ENCODE peak calls at places on chromosome 3, in five cellular contexts. S is CD4-positive, alpha-beta memory T cell; R is left ventricle myocardium inferior; J is AG04450; K is mesenchymal stem cell. O is an unnamed sample.

GRCh38 chr3:51799879-51800757 is 21.1 kb upstream of the IQCF6 start:
- DNase-seq in S (peak; percentile 60), R (no peak), K (peak; percentile 63), J (peak; percentile 48), O (no peak)

GRCh38 chr3:46396129-46396528 is 10.7 kb downstream of the CCR5AS start:
- DNase-seq in R (no peak), J (no peak), S (no peak), K (no peak), O (no peak)

GRCh38 chr3:133158686-133159085 is 120.5 kb downstream of the TMEM108 start:
- DNase-seq in J (no peak), S (no peak), K (no peak), R (no peak), O (no peak)

GRCh38 chr3:196168808-196169391 is 42.3 kb downstream of the ZDHHC19 start:
- DNase-seq in J (no peak), S (no peak), K (no peak), R (no peak), O (peak; percentile 29)

GRCh38 chr3:195083659-195084058 is 187.3 kb downstream of the XXYLT1 start:
- DNase-seq in J (no peak), K (no peak), R (peak; percentile 10), S (no peak), O (no peak)

GRCh38 chr3:128547368-128547987 is 54.5 kb upstream of the GATA2 start:
- DNase-seq in R (no peak), K (no peak), S (no peak), J (no peak), O (no peak)

GRCh38 chr3:16338124-16338523 is 73.1 kb downstream of the OXNAD1 start:
- DNase-seq in K (peak; percentile 52), J (no peak), S (peak; percentile 63), R (no peak), O (no peak)

GRCh38 chr3:30964612-30965011 is 70.2 kb upstream of the GADL1 start:
- DNase-seq in R (no peak), S (no peak), K (no peak), J (no peak), O (no peak)

GRCh38 chr3:119636194-119636593 is 24.2 kb downstream of the POPDC2 start:
- DNase-seq in S (no peak), K (peak; percentile 46), J (no peak), R (no peak), O (no peak)

GRCh38 chr3:185318136-185318535 is 44.8 kb upstream of the MAP3K13 start:
- DNase-seq in S (no peak), K (no peak), R (no peak), J (no peak), O (no peak)

GRCh38 chr3:109806929-109807328 is 469.6 kb upstream of the DPPA4 start:
- DNase-seq in R (no peak), K (peak; percentile 34), J (no peak), S (peak; percentile 83), O (no peak)

GRCh38 chr3:37961622-37962455 is 28.7 kb upstream of the VILL start:
- DNase-seq in R (no peak), J (no peak), S (no peak), K (no peak), O (no peak)

GRCh38 chr3:182921665-182922355 is 58.5 kb downstream of the DCUN1D1 start:
- DNase-seq in S (no peak), J (no peak), K (no peak), R (no peak), O (no peak)

GRCh38 chr3:129553771-129554170 is 10.8 kb downstream of the H1-8 start:
- DNase-seq in R (no peak), S (no peak), J (no peak), K (no peak), O (no peak)

GRCh38 chr3:14879161-14879888 is 60.6 kb downstream of the FGD5 start:
- DNase-seq in R (peak; percentile 39), K (no peak), S (peak; percentile 42), J (no peak), O (peak; percentile 30)

GRCh38 chr3:114569186-114569585 is 275.4 kb downstream of the TIGIT start:
- DNase-seq in J (no peak), K (no peak), S (no peak), R (no peak), O (no peak)

GRCh38 chr3:171309906-171310359 is 150.3 kb downstream of the TNIK start:
- DNase-seq in K (peak; percentile 89), S (no peak), R (no peak), J (peak; percentile 29), O (no peak)

GRCh38 chr3:142445816-142446254 is 2.0 kb downstream of the XRN1 start:
- DNase-seq in S (peak; percentile 16), R (no peak), K (peak; percentile 56), J (no peak), O (no peak)

GRCh38 chr3:9600597-9600996 is 47.0 kb upstream of the LHFPL4 start:
- DNase-seq in R (peak; percentile 50), K (no peak), J (no peak), S (no peak), O (peak; percentile 93)

GRCh38 chr3:9595877-9596276 is 42.3 kb upstream of the LHFPL4 start:
- DNase-seq in J (no peak), K (no peak), S (no peak), R (no peak), O (no peak)

GRCh38 chr3:9602620-9603019 is 46.7 kb upstream of the MTMR14 start:
- DNase-seq in K (no peak), J (no peak), R (no peak), S (no peak), O (no peak)

DNA sequence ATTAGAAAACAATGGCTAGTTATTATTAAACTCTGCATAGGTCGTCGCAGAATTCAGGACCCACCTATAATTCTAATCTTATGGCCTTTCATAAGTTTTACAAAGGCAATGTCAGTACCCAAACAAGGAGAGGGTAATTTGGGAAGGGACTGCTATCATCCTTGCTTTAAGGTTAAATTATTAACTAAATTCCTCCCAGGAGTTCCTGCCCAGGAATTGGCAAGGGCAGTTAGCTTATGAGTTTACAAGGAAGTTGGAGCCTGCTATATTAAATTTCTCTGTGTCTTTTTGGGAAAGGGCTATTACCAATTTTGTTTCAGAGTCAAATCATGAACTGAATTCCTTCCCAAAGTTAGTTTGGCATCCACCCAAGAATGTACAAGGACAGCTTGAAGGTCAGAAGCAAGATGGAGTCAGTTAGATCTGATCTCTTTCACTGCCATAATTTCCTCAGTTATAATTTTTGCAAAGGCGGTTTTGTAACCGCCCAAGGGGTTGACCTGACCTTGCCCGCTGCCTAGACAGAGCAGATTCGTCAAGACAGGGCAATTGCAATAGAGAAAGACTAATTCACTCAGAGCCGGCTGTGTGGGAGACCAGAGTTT is 45.3 kb upstream of the LHFPL4 start:
- DNase-seq in R (no peak), J (no peak), K (no peak), S (no peak), O (no peak)
- H3K27me3 ChIP-seq in R (peaks cover 28% of the 10 kb centered on the region), J (peaks cover 3% of the 10 kb centered on the region), K (peaks cover 12% of the 10 kb centered on the region), S (no peaks in the 10 kb centered on the region), O (no peaks in the 10 kb centered on the region)

GRCh38 chr3:42946050-42946449 is 33.1 kb upstream of the GASK1A start:
- DNase-seq in R (no peak), S (no peak), K (no peak), J (no peak), O (no peak)
- H3K27me3 ChIP-seq in R (no peaks in the 10 kb centered on the region), S (no peaks in the 10 kb centered on the region), K (no peaks in the 10 kb centered on the region), J (no peaks in the 10 kb centered on the region), O (no peaks in the 10 kb centered on the region)

GRCh38 chr3:50269977-50270413 is 1.0 kb downstream of the SEMA3B start:
- DNase-seq in R (no peak), J (no peak), K (peak; percentile 42), S (no peak), O (no peak)

GRCh38 chr3:50270422-50270831 is 1.5 kb downstream of the SEMA3B start:
- DNase-seq in J (no peak), K (no peak), S (no peak), R (no peak), O (no peak)

GRCh38 chr3:50270841-50271240 is 1.9 kb downstream of the SEMA3B start:
- DNase-seq in S (no peak), R (no peak), J (no peak), K (no peak), O (no peak)

GRCh38 chr3:50272911-50273688 is 4.2 kb downstream of the SEMA3B start:
- DNase-seq in J (no peak), R (peak; percentile 85), S (peak; percentile 77), K (peak; percentile 73), O (peak; percentile 88)

GRCh38 chr3:50271314-50272072 is 2.5 kb downstream of the SEMA3B start:
- DNase-seq in J (no peak), R (no peak), K (no peak), S (no peak), O (no peak)
- H3K27me3 ChIP-seq in J (peaks cover 15% of the 10 kb centered on the region), R (peaks cover 28% of the 10 kb centered on the region), K (peaks cover 21% of the 10 kb centered on the region), S (peaks cover 29% of the 10 kb centered on the region), O (no peaks in the 10 kb centered on the region)

GRCh38 chr3:24688446-24689148 is 193.9 kb upstream of the THRB start:
- DNase-seq in J (no peak), S (no peak), R (no peak), K (peak; percentile 36), O (no peak)
- H3K27me3 ChIP-seq in J (no peaks in the 10 kb centered on the region), S (no peaks in the 10 kb centered on the region), R (no peaks in the 10 kb centered on the region), K (peaks cover 4% of the 10 kb centered on the region), O (no peaks in the 10 kb centered on the region)

DNA sequence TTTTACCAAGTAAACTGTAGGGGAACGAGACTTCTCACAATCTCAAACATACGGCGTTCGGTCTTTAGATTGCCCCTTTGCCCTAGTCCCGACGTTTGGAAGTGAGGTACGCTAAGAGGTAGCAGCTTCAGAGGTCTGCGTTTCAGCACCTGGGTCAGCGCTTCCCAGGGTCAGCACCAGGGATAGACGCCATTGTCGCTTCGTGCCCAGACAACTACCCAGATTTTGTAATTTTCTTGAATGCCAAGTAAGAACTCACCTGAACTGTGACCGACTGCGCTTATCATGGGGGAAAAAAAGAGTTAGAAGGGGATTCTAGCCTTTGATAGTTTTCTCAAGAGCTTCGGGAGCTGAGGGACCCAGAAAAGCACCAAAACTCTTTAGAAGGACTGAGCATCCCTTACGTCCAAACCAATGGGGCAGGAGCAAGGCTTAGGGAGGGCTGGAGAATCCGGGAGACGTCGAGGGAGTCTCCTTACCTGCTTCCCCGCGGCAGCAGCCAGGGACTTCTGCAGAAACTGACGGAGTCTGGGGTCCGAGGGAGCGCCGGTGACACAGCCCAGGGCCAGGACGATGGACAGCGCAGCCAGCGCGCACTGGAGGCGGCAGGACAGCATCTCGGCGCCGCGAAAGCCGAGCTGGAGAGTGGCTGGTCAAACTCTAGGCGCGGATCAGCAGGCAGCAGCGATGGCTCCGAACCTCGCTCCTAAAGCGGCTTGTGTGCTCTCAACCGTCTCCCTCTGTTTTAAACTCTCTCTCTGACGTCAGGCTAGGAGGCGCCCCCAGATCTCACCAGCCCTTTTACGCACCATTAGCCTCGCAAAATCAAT is at the start of gene SST:
- DNase-seq in K (peak; percentile 61), J (no peak), S (no peak), R (no peak), O (peak; percentile 30)
- H3K27me3 ChIP-seq in K (peaks cover 78% of the 10 kb centered on the region), J (peaks cover 21% of the 10 kb centered on the region), S (peaks cover 10% of the 10 kb centered on the region), R (peaks cover 86% of the 10 kb centered on the region), O (no peaks in the 10 kb centered on the region)